ENCODE peak calls at places on chromosome 4, in seven cellular contexts. N is heart left ventricle, U is stomach, S is ovary, Y is A549, D is NB4, H is GM12892. A is an unnamed sample.

GRCh38 chr4:151952137-151952536 is 191.3 kb upstream of the GATB start:
- DNase-seq in N (no peak), U (no peak), S (no peak), Y (no peak), D (no peak), H (no peak), A (no peak)

GRCh38 chr4:153151535-153152452 is 52.4 kb upstream of the TRIM2 start:
- DNase-seq in N (peak; percentile 29), U (peak; percentile 79), S (peak; percentile 69), Y (peak; percentile 25), D (peak; percentile 71), H (peak; percentile 21), A (no peak)

GRCh38 chr4:23958749-23959148 is 68.9 kb upstream of the PPARGC1A start:
- DNase-seq in N (no peak), U (no peak), S (no peak), Y (no peak), D (no peak), H (no peak), A (no peak)

GRCh38 chr4:335515-335914 is 2.1 kb upstream of the ZNF141 start:
- DNase-seq in N (no peak), U (no peak), S (no peak), Y (no peak), D (no peak), H (no peak), A (peak; percentile 67)

GRCh38 chr4:23242962-23243361 is 550.2 kb downstream of the GBA3 start:
- DNase-seq in N (no peak), U (no peak), S (no peak), Y (no peak), D (no peak), H (no peak), A (no peak)

GRCh38 chr4:76341063-76341462 is 34.5 kb downstream of the STBD1 start:
- DNase-seq in N (no peak), U (no peak), S (no peak), Y (no peak), D (peak; percentile 64), H (no peak), A (no peak)

GRCh38 chr4:75168548-75168947 is 235.6 kb downstream of the PARM1 start:
- DNase-seq in N (no peak), U (no peak), S (no peak), Y (no peak), D (no peak), H (no peak), A (no peak)

GRCh38 chr4:7124643-7125442 is 57.0 kb upstream of the GRPEL1 start:
- DNase-seq in N (peak; percentile 32), U (peak; percentile 66), S (peak; percentile 76), Y (peak; percentile 30), D (peak; percentile 51), H (no peak), A (peak; percentile 85)

DNA sequence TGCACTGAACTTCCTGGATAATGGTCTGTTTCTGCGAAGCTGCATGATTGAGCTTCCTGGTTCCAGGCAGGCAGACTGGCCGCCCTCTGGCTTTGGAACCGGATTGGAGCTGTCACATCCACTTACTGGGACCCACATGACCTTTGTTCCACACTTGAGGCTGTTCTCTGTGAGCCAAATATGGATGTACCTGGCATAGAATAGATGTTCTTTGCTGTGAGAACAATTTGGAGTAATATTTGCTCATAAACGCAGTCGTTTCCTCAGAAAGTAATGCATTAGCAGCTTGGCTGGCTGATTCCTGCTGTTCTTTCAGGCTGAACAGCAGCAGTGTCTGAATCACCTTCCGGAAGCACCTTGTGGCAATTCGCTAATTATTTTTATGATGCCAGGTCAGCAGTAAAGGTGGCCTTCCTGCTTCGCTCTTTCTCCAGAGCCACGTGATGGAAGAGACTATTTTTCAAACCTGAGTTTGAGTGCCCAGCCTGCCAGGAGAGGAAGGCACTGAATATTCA is 78.1 kb upstream of the BOD1L1 start:
- DNase-seq in N (peak; percentile 56), U (no peak), S (no peak), Y (no peak), D (no peak), H (no peak), A (no peak)
- TF ChIP-seq POLR2A in N (no peak), U (no peak), S (no peak), Y (no peak), D (no peak), H (no peak), A (no peak)

GRCh38 chr4:56435748-56436442 is at the start of gene PAICS:
- DNase-seq in N (peak; percentile 93), U (peak; percentile 92), S (peak; percentile 97), Y (peak; percentile 93), D (peak; percentile 98), H (peak; percentile 66), A (peak; percentile 96)
- TF ChIP-seq POLR2A in N (no peak), U (no peak), S (peak; percentile 64), Y (peak; percentile 68), D (peak; percentile 84), H (peak; percentile 80), A (no peak)

DNA sequence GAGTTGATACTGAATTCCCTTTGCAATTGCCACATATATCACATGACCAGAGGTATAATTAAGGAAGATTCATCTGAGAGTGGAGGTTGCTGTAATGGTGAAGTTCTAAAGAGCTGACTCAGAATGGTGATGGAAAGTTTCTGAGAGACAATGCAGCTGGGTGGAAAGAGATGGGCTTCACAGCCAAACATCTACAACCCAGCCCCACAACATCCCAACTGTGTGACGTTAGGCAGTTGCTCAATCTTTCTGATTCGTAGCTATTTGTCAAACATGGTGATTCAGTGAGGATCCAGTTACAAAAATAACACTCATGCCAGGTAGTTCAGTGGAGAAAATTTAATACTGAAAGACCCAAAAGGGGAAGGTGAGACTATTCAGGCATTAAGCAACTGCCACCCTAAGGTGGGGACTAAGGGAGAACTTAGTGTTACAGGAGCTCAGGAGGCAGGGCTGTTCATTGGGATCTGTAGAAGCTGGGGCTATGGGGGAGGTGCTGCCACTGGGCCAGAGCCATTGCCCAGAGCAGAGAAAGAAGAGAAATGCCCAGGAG is 6.9 kb upstream of the AFF1 start:
- DNase-seq in N (no peak), U (no peak), S (no peak), Y (peak; percentile 83), D (peak; percentile 62), H (no peak), A (peak; percentile 58)
- TF ChIP-seq POLR2A in N (no peak), U (no peak), S (no peak), Y (no peak), D (no peak), H (no peak), A (no peak)

DNA sequence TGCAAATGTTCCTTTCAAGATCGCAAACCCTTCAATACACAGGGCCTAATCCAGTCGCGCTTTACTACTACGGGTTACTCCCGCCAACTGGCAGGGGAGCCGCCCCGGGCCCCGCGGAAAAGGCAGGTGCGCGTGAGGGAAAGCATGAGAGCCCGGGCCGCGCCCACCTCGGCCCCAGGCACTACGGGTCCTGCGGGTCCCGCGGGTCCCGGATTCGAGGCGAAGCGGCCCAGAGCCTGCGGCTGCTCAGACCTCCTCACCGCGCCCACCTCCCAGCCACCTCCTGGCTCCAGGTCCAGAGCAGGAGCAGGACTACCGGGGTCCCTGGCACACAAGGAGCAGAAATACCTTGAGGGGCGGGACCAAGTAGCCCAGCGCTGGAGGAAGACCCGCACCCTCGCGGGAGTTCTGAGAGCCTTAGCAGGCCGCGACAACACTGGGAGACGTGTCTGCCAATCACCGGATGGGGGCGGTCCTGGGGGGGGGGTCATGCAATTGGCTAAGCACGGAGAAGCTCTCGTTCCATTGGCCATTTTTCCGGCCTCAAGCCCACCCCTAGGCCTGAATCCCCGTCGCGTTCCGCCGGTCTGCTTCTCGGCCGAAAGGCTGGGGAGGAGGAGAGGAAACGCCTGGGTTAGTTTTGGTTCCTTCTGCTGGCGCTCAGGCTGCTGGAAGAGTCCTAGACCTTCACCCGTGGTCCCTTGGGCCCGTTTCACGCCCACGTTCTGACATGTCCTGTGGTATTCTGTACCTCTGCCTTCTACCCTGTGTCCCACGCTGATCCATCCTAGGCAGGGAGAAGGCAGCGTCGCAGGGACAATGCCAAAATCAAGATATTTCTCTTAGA is 29.0 kb downstream of the ERVMER34-1 start:
- DNase-seq in N (peak; percentile 97), U (peak; percentile 93), S (peak; percentile 94), Y (peak; percentile 95), D (peak; percentile 99), H (peak; percentile 81), A (peak; percentile 98)
- TF ChIP-seq POLR2A in N (no peak), U (no peak), S (peak; percentile 45), Y (peak; percentile 83), D (peak; percentile 82), H (peak; percentile 92), A (peak; percentile 82)

DNA sequence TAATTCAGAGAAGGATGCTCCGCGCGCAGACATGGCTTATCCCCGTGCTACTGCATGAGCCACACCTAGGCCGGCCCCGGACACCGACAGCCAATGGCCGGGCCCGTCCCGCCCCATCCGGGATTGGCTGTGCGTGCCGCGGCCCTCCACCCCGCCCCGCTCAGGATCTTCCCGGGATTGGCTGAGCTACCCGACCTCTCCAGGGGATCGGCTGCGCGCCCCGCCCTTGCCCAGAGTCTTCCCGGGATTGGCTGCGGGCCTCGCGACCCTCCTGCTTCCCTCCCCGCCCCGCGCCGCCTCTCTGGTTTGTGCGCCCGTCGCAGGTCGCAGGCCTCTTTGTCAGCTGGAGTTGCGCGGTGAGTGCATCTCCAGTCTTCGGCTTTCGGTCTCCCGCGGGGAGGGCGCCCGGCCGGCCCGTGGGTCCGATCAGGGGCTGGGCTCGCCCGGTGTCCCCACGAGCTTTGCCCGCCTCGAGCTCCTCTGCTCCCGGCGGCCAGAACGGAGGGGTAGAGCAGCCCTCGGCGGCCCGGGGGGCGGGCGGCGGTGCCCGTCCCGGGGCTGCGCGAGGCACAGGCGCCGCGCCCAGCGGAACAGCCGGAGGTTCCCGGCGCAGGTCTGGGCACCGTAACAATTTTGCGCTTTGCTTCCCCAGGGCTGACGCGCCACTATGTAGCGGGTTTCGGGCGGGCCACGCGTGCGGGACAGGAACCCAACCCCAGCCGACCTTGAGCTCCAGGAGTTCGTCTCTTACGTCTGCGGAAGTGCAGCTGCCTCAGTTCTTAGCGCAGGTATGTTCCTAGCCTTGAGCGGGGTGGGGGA is 38.8 kb downstream of the ERVMER34-1 start:
- DNase-seq in N (peak; percentile 99), U (peak; percentile 99), S (peak; percentile 99), Y (peak; percentile 92), D (peak; percentile 99), H (peak; percentile 92), A (peak; percentile 99)
- TF ChIP-seq POLR2A in N (peak; percentile 77), U (no peak), S (peak; percentile 84), Y (peak; percentile 60), D (peak; percentile 96), H (peak; percentile 98), A (peak; percentile 94)

GRCh38 chr4:78666830-78667258 is 109.3 kb upstream of the BMP2K start:
- DNase-seq in N (no peak), U (no peak), S (no peak), Y (no peak), D (peak; percentile 55), H (no peak), A (no peak)
- TF ChIP-seq POLR2A in N (no peak), U (no peak), S (no peak), Y (no peak), D (no peak), H (no peak), A (no peak)

GRCh38 chr4:159177265-159178146 is 74.6 kb downstream of the RAPGEF2 start:
- DNase-seq in N (no peak), U (no peak), S (no peak), Y (no peak), D (no peak), H (no peak), A (no peak)

GRCh38 chr4:159174645-159175147 is 71.8 kb downstream of the RAPGEF2 start:
- DNase-seq in N (no peak), U (no peak), S (no peak), Y (no peak), D (no peak), H (no peak), A (no peak)

GRCh38 chr4:159175989-159176375 is 73.1 kb downstream of the RAPGEF2 start:
- DNase-seq in N (no peak), U (no peak), S (no peak), Y (no peak), D (no peak), H (no peak), A (no peak)

GRCh38 chr4:159178147-159178541 is 75.3 kb downstream of the RAPGEF2 start:
- DNase-seq in N (no peak), U (no peak), S (no peak), Y (no peak), D (peak; percentile 15), H (no peak), A (no peak)

GRCh38 chr4:159175165-159175988 is 72.5 kb downstream of the RAPGEF2 start:
- DNase-seq in N (peak; percentile 74), U (peak; percentile 53), S (peak; percentile 43), Y (peak; percentile 89), D (peak; percentile 65), H (no peak), A (peak; percentile 79)
- TF ChIP-seq POLR2A in N (no peak), U (no peak), S (no peak), Y (no peak), D (no peak), H (no peak), A (no peak)

A was measured in adrenal gland.